ENCODE peak calls at places on chromosomes 4 and X, in seven cellular contexts. K is mesenteric fat pad, V is NCI-H69, E is COLO829, W is IMR-90, C is NCI-H1092, L is M059J. G is an unnamed sample.

GRCh38 chr4:47534772-47535171 is 49.7 kb downstream of the ATP10D start:
- DNase-seq in K (no peak), V (no peak), E (no peak), W (no peak), C (no peak), L (no peak), G (no peak)

GRCh38 chr4:107760281-107760947 is 40.4 kb upstream of the PAPSS1 start:
- DNase-seq in K (no peak), V (no peak), E (no peak), W (peak), C (no peak), L (peak), G (no peak)

GRCh38 chr4:173684223-173684622 is 154.2 kb upstream of the HAND2 start:
- DNase-seq in K (no peak), V (no peak), E (no peak), W (no peak), C (no peak), L (no peak), G (no peak)

GRCh38 chrX:129516402-129516801 is 6.9 kb downstream of the SMARCA1 start:
- DNase-seq in K (no peak), V (no peak), E (no peak), W (no peak), C (no peak), L (no peak), G (no peak)

GRCh38 chrX:3717742-3718420 is 4.4 kb upstream of the PRKX start:
- DNase-seq in K (no peak), V (no peak), E (no peak), W (peak), C (no peak), L (no peak), G (no peak)

GRCh38 chr4:112951362-112951962 is 98.0 kb upstream of the ANK2 start:
- DNase-seq in K (no peak), V (peak), E (no peak), W (peak), C (no peak), L (peak), G (no peak)

GRCh38 chr4:110245567-110245966 is 47.2 kb upstream of the ELOVL6 start:
- DNase-seq in K (no peak), V (no peak), E (no peak), W (peak), C (no peak), L (peak), G (no peak)

GRCh38 chrX:1190596-1191145 is 21.8 kb downstream of the CRLF2 start:
- DNase-seq in K (no peak), V (no peak), E (no peak), W (no peak), C (no peak), L (no peak), G (no peak)

GRCh38 chr4:111678466-111678865 is 466.8 kb upstream of the FAM241A start:
- DNase-seq in K (no peak), V (peak), E (no peak), W (peak), C (no peak), L (peak), G (no peak)

GRCh38 chrX:13875572-13875971 is 58.7 kb upstream of the GPM6B start:
- DNase-seq in K (no peak), V (no peak), E (no peak), W (no peak), C (no peak), L (no peak), G (no peak)

GRCh38 chr4:155509619-155510018 is 132.9 kb upstream of the MAP9 start:
- DNase-seq in K (no peak), V (no peak), E (no peak), W (peak), C (no peak), L (no peak), G (no peak)

GRCh38 chrX:94977562-94977961 is 1303.6 kb downstream of the FAM133A start:
- DNase-seq in K (no peak), V (peak), E (no peak), W (no peak), C (no peak), L (no peak), G (no peak)

GRCh38 chr4:101198741-101199339 is 148.5 kb downstream of the PPP3CA start:
- DNase-seq in K (no peak), V (peak), E (no peak), W (no peak), C (peak), L (no peak), G (no peak)

GRCh38 chr4:39706829-39707511 is 9.0 kb downstream of the UBE2K start:
- DNase-seq in K (no peak), V (no peak), E (no peak), W (no peak), C (no peak), L (peak), G (no peak)

GRCh38 chrX:97835969-97836368 is 952.3 kb downstream of the RPA4 start:
- DNase-seq in K (no peak), V (no peak), E (no peak), W (no peak), C (no peak), L (no peak), G (no peak)

GRCh38 chrX:107537815-107538214 is 88.4 kb downstream of the FRMPD3 start:
- DNase-seq in K (no peak), V (peak), E (peak), W (peak), C (no peak), L (peak), G (no peak)

GRCh38 chr4:155809835-155810234 is 51.0 kb downstream of the GUCY1B1 start:
- DNase-seq in K (no peak), V (peak), E (peak), W (peak), C (peak), L (peak), G (peak)

GRCh38 chr4:70945452-70946055 is 43.4 kb downstream of the MOB1B start:
- DNase-seq in K (no peak), V (no peak), E (no peak), W (peak), C (no peak), L (no peak), G (no peak)

GRCh38 chr4:123740236-123740635 is 343.6 kb downstream of the SPRY1 start:
- DNase-seq in K (no peak), V (peak), E (no peak), W (no peak), C (no peak), L (no peak), G (no peak)

G was measured in NCI-H2227 treated with DMSO at 0.1 percent for 48 hours.